ENCODE peak calls at places on chromosomes 7 and 10, in six cellular contexts. O, W, I, H, U and M are unnamed samples.

GRCh38 chr7:41579961-41580935 is 122.6 kb downstream of the INHBA start:
- DNase-seq in U (no peak), H (peak), I (peak), O (no peak), W (no peak), M (no peak)

GRCh38 chr7:101163281-101164070 is 1.9 kb downstream of the VGF start:
- DNase-seq in O (no peak), U (no peak), H (no peak), W (peak), I (no peak), M (no peak)

GRCh38 chr10:122311051-122311410 is 39.9 kb downstream of the BTBD16 start:
- DNase-seq in W (no peak), U (no peak), H (no peak), I (no peak), O (no peak), M (no peak)

GRCh38 chr10:624605-625334 is 64.7 kb downstream of the DIP2C start:
- DNase-seq in U (peak), W (no peak), O (no peak), I (no peak), H (peak), M (no peak)

GRCh38 chr10:124605481-124605855 is 138.7 kb downstream of the FAM53B start:
- DNase-seq in I (no peak), O (no peak), H (no peak), U (no peak), W (no peak), M (no peak)

GRCh38 chr7:34875481-34875880 is 161.8 kb downstream of the DPY19L1 start:
- DNase-seq in W (no peak), I (no peak), O (no peak), H (no peak), U (no peak), M (no peak)

GRCh38 chr7:121288894-121289293 is 39.9 kb upstream of the WNT16 start:
- DNase-seq in O (no peak), W (no peak), H (peak), I (peak), U (no peak), M (no peak)

GRCh38 chr7:151795168-151795754 is 81.7 kb downstream of the PRKAG2 start:
- DNase-seq in I (no peak), U (no peak), O (no peak), W (peak), H (no peak), M (peak)

GRCh38 chr7:45716380-45717203 is 142.4 kb downstream of the ADCY1 start:
- DNase-seq in H (no peak), U (no peak), I (no peak), W (no peak), O (peak), M (no peak)

GRCh38 chr7:107960306-107960705 is 42.7 kb downstream of the LAMB1 start:
- DNase-seq in O (no peak), W (no peak), I (no peak), U (no peak), H (no peak), M (no peak)

GRCh38 chr10:44801383-44802327 is 109.5 kb upstream of the TMEM72 start:
- DNase-seq in W (no peak), O (peak), I (peak), H (peak), U (peak), M (no peak)

GRCh38 chr7:55409474-55410225 is 44.5 kb downstream of the LANCL2 start:
- DNase-seq in I (no peak), W (no peak), H (no peak), O (no peak), U (no peak), M (peak)

GRCh38 chr10:88071814-88072380 is 208.5 kb downstream of the PTEN start:
- DNase-seq in I (no peak), U (no peak), O (no peak), H (no peak), W (no peak), M (no peak)

GRCh38 chr7:80453699-80454340 is 58.0 kb downstream of the GNAT3 start:
- DNase-seq in W (no peak), U (no peak), H (peak), I (no peak), O (no peak), M (peak)

GRCh38 chr10:80253266-80253962 is 36.0 kb downstream of the MAT1A start:
- DNase-seq in I (no peak), W (peak), U (no peak), O (no peak), H (peak), M (no peak)

GRCh38 chr10:79380918-79381775 is 33.9 kb downstream of the PPIF start:
- DNase-seq in W (peak), O (peak), H (no peak), I (no peak), U (peak), M (no peak)

GRCh38 chr10:36675458-36675880 is 449.9 kb upstream of the ANKRD30A start:
- DNase-seq in O (no peak), W (no peak), I (peak), H (peak), U (no peak), M (no peak)

GRCh38 chr7:140961117-140961516 is 36.4 kb upstream of the BRAF start:
- DNase-seq in I (no peak), H (no peak), O (no peak), W (no peak), U (no peak), M (no peak)

GRCh38 chr7:135950429-135950828 is 26.7 kb downstream of the MTPN start:
- DNase-seq in H (no peak), I (no peak), W (no peak), U (no peak), O (no peak), M (no peak)

GRCh38 chr10:126525326-126525725 is 137.0 kb upstream of the ADAM12 start:
- DNase-seq in I (no peak), O (no peak), W (no peak), U (no peak), H (no peak), M (no peak)

GRCh38 chr10:79381804-79382221 is 34.5 kb downstream of the PPIF start:
- DNase-seq in O (peak), W (peak), I (no peak), H (peak), U (peak), M (no peak)

DNA sequence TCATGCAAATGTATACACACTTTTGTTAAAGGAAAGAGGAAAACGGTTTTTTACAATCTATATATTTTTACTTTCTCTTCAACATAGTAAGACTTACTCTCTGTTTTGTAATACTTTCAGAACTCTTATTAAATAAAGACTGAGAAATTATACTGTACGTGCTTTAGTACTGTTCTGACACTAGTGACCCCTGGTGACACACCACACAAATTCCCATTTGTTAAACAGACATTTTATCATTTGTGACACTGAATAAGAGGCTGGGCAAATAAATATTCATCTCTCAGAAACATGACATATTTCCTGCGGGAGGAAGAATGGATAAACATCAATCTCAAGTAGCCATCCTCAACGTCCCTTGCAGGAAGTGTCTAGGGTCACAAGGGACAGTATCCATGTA is 68.9 kb upstream of the ZNF33B start:
- DNase-seq in I (no peak), H (no peak), O (no peak), W (no peak), U (no peak), M (no peak)
- TF ChIP-seq CTCF in I (no peak), H (no peak), O (no peak), W (no peak), U (no peak), M (no peak)

GRCh38 chr7:57305192-57305748 is 144.7 kb upstream of the ZNF716 start:
- DNase-seq in O (no peak), W (no peak), H (no peak), I (no peak), U (no peak), M (no peak)
- TF ChIP-seq CTCF in O (no peak), W (no peak), H (no peak), I (no peak), U (no peak), M (peak)

GRCh38 chr10:68992721-68993440 is 4.3 kb downstream of the KIFBP start:
- DNase-seq in I (peak), H (peak), O (peak), W (no peak), U (peak), M (no peak)

GRCh38 chr10:68987611-68988010 is 992 bp upstream of the KIFBP start:
- DNase-seq in I (no peak), U (no peak), O (no peak), H (no peak), W (no peak), M (no peak)

GRCh38 chr10:68989317-68989990 is 851 bp downstream of the KIFBP start:
- DNase-seq in I (no peak), H (peak), W (peak), O (no peak), U (peak), M (no peak)

GRCh38 chr10:68988530-68989316 is at the start of gene KIFBP:
- DNase-seq in H (peak), O (peak), U (peak), I (peak), W (peak), M (peak)
- TF ChIP-seq CTCF in H (peak), O (no peak), U (peak), I (peak), W (peak), M (peak)

DNA sequence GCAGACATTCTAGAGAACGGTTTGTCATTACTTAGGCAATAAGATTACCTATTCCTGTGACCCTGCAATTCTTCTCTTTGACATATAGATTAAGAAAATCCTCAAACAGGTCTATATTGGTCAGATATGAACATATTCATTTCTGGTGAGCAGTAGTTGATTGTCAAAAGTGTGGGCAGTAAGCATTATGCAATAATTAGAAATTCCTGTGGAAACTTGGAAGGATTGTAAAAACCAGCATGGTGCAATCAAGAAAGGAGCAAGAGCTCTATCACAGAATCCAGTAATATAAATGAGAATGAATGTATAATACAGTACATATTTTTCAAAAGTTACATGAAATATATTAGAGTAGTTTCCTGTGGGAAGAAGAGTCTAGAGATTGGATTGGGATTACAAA is 406.5 kb downstream of the SUGCT start:
- DNase-seq in O (no peak), I (no peak), H (peak), U (no peak), W (no peak), M (no peak)
- TF ChIP-seq CTCF in O (no peak), I (no peak), H (no peak), U (no peak), W (no peak), M (no peak)

GRCh38 chr7:20158684-20159083 is 58.5 kb downstream of the MACC1 start:
- DNase-seq in H (peak), U (no peak), I (no peak), O (no peak), W (no peak), M (no peak)
- TF ChIP-seq CTCF in H (peak), U (peak), I (peak), O (peak), W (no peak), M (peak)

GRCh38 chr7:138952791-138953190 is 28.4 kb downstream of the KIAA1549 start:
- DNase-seq in W (no peak), I (no peak), U (no peak), O (no peak), H (no peak), M (no peak)

GRCh38 chr7:138951953-138952352 is 29.2 kb downstream of the KIAA1549 start:
- DNase-seq in H (no peak), I (no peak), O (no peak), U (no peak), W (no peak), M (no peak)

GRCh38 chr7:138957217-138957616 is 24.0 kb downstream of the KIAA1549 start:
- DNase-seq in O (no peak), H (no peak), I (no peak), U (no peak), W (no peak), M (no peak)

GRCh38 chr7:138958026-138958956 is 22.9 kb downstream of the KIAA1549 start:
- DNase-seq in U (no peak), O (no peak), H (peak), I (no peak), W (no peak), M (no peak)

DNA sequence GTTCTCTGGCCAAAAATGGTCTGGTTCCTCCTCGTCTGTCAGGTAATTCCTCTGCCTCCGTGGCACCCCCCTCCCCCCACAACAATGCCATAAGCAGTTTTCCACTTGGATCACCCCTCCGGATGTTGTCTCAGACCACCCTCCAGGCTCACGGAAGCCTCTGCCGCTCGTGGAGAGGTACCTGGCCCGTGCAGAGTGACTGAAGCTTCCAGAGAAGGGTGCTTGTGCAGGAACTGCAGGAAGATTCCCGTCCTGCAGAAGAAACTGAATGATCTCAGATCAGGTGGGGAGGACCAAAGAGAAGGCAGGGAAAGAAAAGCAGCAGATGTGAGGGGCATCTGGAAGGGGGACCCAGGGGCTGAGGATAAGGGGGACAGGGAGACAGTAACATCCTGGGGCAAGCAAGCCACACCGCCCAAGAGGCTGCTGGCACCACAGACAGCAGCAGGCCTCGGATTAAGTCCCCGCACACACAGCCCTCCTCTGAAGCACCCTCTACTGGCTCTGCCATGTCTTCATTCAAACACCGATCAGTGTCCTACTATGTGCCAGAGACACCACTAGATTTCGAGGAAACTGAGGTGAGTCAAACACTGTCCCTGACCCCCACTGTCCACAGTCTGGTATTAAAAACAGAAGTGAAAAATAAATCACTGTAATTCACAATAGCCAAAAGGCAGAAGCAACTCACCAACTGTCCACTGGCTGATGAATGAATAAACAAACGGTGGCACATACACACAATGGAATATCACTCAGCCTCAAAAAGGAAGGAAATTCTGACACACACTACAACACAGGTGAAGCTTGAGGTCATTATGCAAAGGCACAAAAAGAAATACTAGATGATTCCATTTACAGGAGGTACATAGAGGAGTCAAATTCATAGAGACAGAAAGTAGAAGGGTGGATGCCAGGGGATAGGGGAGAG is 26.4 kb downstream of the KIAA1549 start:
- DNase-seq in U (no peak), W (no peak), H (no peak), O (no peak), I (no peak), M (no peak)
- TF ChIP-seq CTCF in U (no peak), W (no peak), H (no peak), O (no peak), I (no peak), M (no peak)